ENCODE peak calls at places on chromosome 1, in four cellular contexts. One of them, this sample, is unnamed.

GRCh38 chr1:48530727-48531351 is 58.8 kb upstream of the SPATA6 start:
- DNase-seq in GM12864: no peak
- DNase-seq in breast epithelium: no peak
- DNase-seq in MG63: peak; percentile 50
- DNase-seq in this sample: peak; percentile 58

GRCh38 chr1:242454262-242455051 is 70.0 kb downstream of the PLD5 start:
- DNase-seq in GM12864: no peak
- DNase-seq in breast epithelium: no peak
- DNase-seq in MG63: peak; percentile 12
- DNase-seq in this sample: no peak

GRCh38 chr1:3602375-3602774 is 8.9 kb downstream of the MEGF6 start:
- DNase-seq in GM12864: no peak
- DNase-seq in breast epithelium: no peak
- DNase-seq in MG63: no peak
- DNase-seq in this sample: no peak

GRCh38 chr1:6447016-6447817 is 18.8 kb downstream of the TNFRSF25 start:
- DNase-seq in GM12864: no peak
- DNase-seq in breast epithelium: no peak
- DNase-seq in MG63: no peak
- DNase-seq in this sample: no peak

GRCh38 chr1:108976658-108977057 is 13.4 kb upstream of the CLCC1 start:
- DNase-seq in GM12864: no peak
- DNase-seq in breast epithelium: no peak
- DNase-seq in MG63: no peak
- DNase-seq in this sample: no peak

GRCh38 chr1:182169203-182169602 is 107.7 kb upstream of the ZNF648 start:
- DNase-seq in GM12864: no peak
- DNase-seq in breast epithelium: no peak
- DNase-seq in MG63: no peak
- DNase-seq in this sample: no peak

GRCh38 chr1:155184835-155185782 is 11.5 kb downstream of the TRIM46 start:
- DNase-seq in GM12864: no peak
- DNase-seq in breast epithelium: no peak
- DNase-seq in MG63: no peak
- DNase-seq in this sample: no peak

GRCh38 chr1:245469006-245469405 is 314.2 kb downstream of the KIF26B start:
- DNase-seq in GM12864: no peak
- DNase-seq in breast epithelium: no peak
- DNase-seq in MG63: no peak
- DNase-seq in this sample: no peak

GRCh38 chr1:205240569-205240968 is 12.8 kb downstream of the TMCC2 start:
- DNase-seq in GM12864: no peak
- DNase-seq in breast epithelium: no peak
- DNase-seq in MG63: no peak
- DNase-seq in this sample: no peak

GRCh38 chr1:84988588-84988987 is 8.3 kb downstream of the MCOLN2 start:
- DNase-seq in GM12864: no peak
- DNase-seq in breast epithelium: no peak
- DNase-seq in MG63: no peak
- DNase-seq in this sample: no peak

GRCh38 chr1:85203573-85204169 is 2.9 kb upstream of the SYDE2 start:
- DNase-seq in GM12864: no peak
- DNase-seq in breast epithelium: no peak
- DNase-seq in MG63: no peak
- DNase-seq in this sample: peak; percentile 68

GRCh38 chr1:109927908-109928307 is 17.3 kb downstream of the CSF1 start:
- DNase-seq in GM12864: no peak
- DNase-seq in breast epithelium: no peak
- DNase-seq in MG63: peak; percentile 83
- DNase-seq in this sample: no peak

GRCh38 chr1:164611754-164612642 is 53.0 kb downstream of the PBX1 start:
- DNase-seq in GM12864: no peak
- DNase-seq in breast epithelium: peak; percentile 64
- DNase-seq in MG63: peak; percentile 13
- DNase-seq in this sample: peak; percentile 59

GRCh38 chr1:187551061-187551460 is 722.3 kb downstream of the PLA2G4A start:
- DNase-seq in GM12864: no peak
- DNase-seq in breast epithelium: no peak
- DNase-seq in MG63: no peak
- DNase-seq in this sample: no peak

GRCh38 chr1:205714190-205714905 is 34.0 kb upstream of the SLC45A3 start:
- DNase-seq in GM12864: no peak
- DNase-seq in breast epithelium: no peak
- DNase-seq in MG63: no peak
- DNase-seq in this sample: no peak

GRCh38 chr1:236508593-236509027 is 15.2 kb upstream of the LGALS8 start:
- DNase-seq in GM12864: no peak
- DNase-seq in breast epithelium: no peak
- DNase-seq in MG63: no peak
- DNase-seq in this sample: no peak

GRCh38 chr1:27536767-27537166 is 46.8 kb upstream of the WASF2 start:
- DNase-seq in GM12864: no peak
- DNase-seq in breast epithelium: no peak
- DNase-seq in MG63: peak; percentile 97
- DNase-seq in this sample: no peak

GRCh38 chr1:60942896-60943633 is 139.3 kb upstream of the NFIA start:
- DNase-seq in GM12864: no peak
- DNase-seq in breast epithelium: no peak
- DNase-seq in MG63: no peak
- DNase-seq in this sample: no peak

GRCh38 chr1:88061106-88061829 is 622.8 kb upstream of the PKN2 start:
- DNase-seq in GM12864: no peak
- DNase-seq in breast epithelium: no peak
- DNase-seq in MG63: peak; percentile 50
- DNase-seq in this sample: peak; percentile 0

GRCh38 chr1:37513795-37514349 is 694 bp downstream of the MEAF6 start:
- DNase-seq in GM12864: peak; percentile 25
- DNase-seq in breast epithelium: no peak
- DNase-seq in MG63: peak; percentile 17
- DNase-seq in this sample: no peak

GRCh38 chr1:42935313-42935624 is 23.4 kb downstream of the SLC2A1 start:
- DNase-seq in GM12864: no peak
- DNase-seq in breast epithelium: peak; percentile 38
- DNase-seq in MG63: no peak
- DNase-seq in this sample: no peak

GRCh38 chr1:90725961-90726715 is 9.0 kb upstream of the BARHL2 start:
- DNase-seq in GM12864: no peak
- DNase-seq in breast epithelium: no peak
- DNase-seq in MG63: no peak
- DNase-seq in this sample: no peak

GRCh38 chr1:65691962-65692361 is 100.7 kb upstream of the PDE4B start:
- DNase-seq in GM12864: no peak
- DNase-seq in breast epithelium: no peak
- DNase-seq in MG63: no peak
- DNase-seq in this sample: no peak

GRCh38 chr1:8026976-8027747 is 1.1 kb upstream of the ERRFI1 start:
- DNase-seq in GM12864: no peak
- DNase-seq in breast epithelium: no peak
- DNase-seq in MG63: peak; percentile 48
- DNase-seq in this sample: no peak

GRCh38 chr1:43796111-43796581 is 88.8 kb downstream of the ST3GAL3 start:
- DNase-seq in GM12864: no peak
- DNase-seq in breast epithelium: no peak
- DNase-seq in MG63: peak; percentile 38
- DNase-seq in this sample: no peak

GRCh38 chr1:40372658-40373322 is 737 bp upstream of the SMAP2 start:
- DNase-seq in GM12864: no peak
- DNase-seq in breast epithelium: no peak
- DNase-seq in MG63: no peak
- DNase-seq in this sample: no peak
- H3K4me3 ChIP-seq in GM12864: peak overlapping the region; percentile 43
- H3K4me3 ChIP-seq in breast epithelium: peak overlapping the region; percentile 99
- H3K4me3 ChIP-seq in MG63: peak overlapping the region; percentile 82
- H3K4me3 ChIP-seq in this sample: peak overlapping the region; percentile 97

DNA sequence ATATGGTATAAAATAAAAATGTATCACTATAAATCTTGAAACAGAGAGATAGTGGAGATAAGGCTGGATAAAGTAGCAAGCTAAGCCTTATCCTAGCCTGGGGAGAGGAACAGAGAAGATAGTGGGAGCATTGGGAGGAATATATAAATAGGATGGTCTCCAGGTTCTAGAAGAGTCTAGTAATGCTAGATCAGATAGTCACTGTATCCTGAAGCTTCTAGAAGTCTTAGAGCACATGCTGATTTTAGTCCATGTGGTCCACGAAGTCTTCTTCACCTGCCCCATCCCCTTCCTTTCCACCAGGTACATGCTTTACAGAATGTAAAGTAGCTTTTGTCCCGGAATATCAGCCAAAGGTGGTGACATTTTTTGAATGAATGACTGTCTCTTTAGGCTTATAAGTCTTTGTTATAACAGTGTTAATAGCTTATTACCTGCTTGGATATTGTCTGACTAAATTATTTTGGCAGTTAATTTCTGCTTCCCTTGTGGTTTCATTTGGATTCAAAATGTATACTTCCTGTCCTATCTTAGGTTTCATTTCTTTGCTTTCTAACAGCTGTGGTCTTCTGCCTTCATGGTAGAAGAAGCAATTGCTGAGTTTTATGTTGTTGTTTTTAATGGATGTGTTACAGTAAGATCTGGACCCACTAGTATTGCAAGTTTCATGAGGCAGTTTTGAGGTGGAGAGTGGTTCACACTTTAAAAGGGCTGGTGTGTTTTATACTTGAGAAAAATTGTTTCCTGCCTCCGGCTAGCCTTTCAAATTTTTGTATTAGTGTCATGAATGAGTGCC is 5.9 kb downstream of the SMG7 start:
- DNase-seq in GM12864: no peak
- DNase-seq in breast epithelium: no peak
- DNase-seq in MG63: no peak
- DNase-seq in this sample: no peak
- H3K4me3 ChIP-seq in GM12864: peak overlapping the region; percentile 20
- H3K4me3 ChIP-seq in breast epithelium: no peak overlapping the region
- H3K4me3 ChIP-seq in MG63: no peak overlapping the region
- H3K4me3 ChIP-seq in this sample: no peak overlapping the region

DNA sequence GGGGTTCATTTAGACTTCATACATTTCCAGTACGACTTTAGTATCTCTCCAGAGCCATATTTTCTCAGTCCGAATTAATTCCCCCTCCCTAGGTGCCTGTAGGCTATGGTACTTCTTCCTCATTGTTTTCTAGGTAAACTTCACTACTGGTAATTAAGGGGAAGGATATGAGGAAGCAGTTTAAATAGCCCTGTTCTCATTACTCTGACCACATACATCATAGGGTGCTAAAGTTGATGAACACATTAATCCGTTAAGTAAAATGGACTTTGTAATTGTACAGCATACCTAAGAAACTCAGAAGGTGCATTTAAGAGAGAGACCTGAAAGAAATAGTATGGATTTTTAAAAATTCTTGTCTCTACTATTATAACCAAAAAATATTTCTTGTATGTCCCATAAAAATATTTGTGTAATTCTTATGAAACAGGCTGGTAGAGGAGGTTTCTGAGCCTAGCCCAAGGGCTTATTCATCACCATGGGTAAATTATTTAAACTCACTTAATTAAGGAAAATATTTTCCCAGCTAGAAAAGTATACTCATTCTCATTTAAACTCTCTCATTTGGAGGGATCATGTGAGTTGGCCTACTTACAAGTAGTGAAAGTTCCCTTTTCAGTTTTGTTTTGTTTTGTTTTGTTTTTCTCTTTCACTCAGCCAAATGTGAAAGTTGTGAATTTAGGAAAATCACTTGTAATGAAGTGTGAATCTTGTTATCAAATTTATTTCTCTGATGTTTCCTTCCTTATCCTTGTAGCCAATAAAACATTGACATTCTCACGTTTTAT is 2.0 kb downstream of the PRMT6 start:
- DNase-seq in GM12864: no peak
- DNase-seq in breast epithelium: no peak
- DNase-seq in MG63: no peak
- DNase-seq in this sample: no peak
- H3K4me3 ChIP-seq in GM12864: peak overlapping the region; percentile 73
- H3K4me3 ChIP-seq in breast epithelium: peak overlapping the region; percentile 85
- H3K4me3 ChIP-seq in MG63: peak overlapping the region; percentile 89
- H3K4me3 ChIP-seq in this sample: no peak overlapping the region

DNA sequence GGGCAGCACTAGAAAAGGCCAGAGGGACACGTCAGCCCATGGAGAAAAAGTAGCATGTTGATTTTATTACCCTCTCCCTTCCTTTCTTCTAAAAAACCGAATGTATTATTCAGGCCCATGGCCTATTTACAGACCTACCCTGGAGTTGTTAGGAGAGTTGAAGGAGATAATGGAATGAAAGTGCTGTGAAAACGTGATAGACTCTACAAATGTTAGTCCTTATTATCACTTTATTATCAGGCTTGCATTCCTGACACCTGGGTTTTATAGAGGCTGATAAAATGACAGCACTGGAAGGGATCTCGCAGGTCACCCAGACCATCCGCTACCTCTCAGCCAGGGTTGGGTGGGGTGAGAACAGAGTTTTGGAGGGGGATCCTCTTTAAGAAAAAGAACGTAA is 60.6 kb upstream of the TLR5 start:
- DNase-seq in GM12864: no peak
- DNase-seq in breast epithelium: no peak
- DNase-seq in MG63: no peak
- DNase-seq in this sample: no peak
- H3K4me3 ChIP-seq in GM12864: no peak overlapping the region
- H3K4me3 ChIP-seq in breast epithelium: no peak overlapping the region
- H3K4me3 ChIP-seq in MG63: no peak overlapping the region
- H3K4me3 ChIP-seq in this sample: no peak overlapping the region

This sample was measured in LNCaP clone FGC.